ENCODE peak calls at places on chromosomes 13 and 19, in seven cellular contexts. One of them, this sample, is unnamed.

GRCh38 chr13:62697702-62698101 is 1282.1 kb upstream of the PCDH20 start:
- DNase-seq in T-helper 2 cell: no peak
- DNase-seq in mucosa of gallbladder: no peak
- DNase-seq in T1000: no peak
- DNase-seq in stimulated activated CD4-positive, alpha-beta T cell treated with anti-CD3 and anti-CD28 coated beads, Interleukin-1b, Interleukin-23, amount 100 ng/mL, for 1 hour: no peak
- DNase-seq in OCI-M1: no peak
- DNase-seq in NCI-H82: no peak
- DNase-seq in this sample: no peak

GRCh38 chr19:34995551-34995950 is 4.6 kb upstream of the GRAMD1A start:
- DNase-seq in T-helper 2 cell: no peak
- DNase-seq in mucosa of gallbladder: no peak
- DNase-seq in T1000: no peak
- DNase-seq in stimulated activated CD4-positive, alpha-beta T cell treated with anti-CD3 and anti-CD28 coated beads, Interleukin-1b, Interleukin-23, amount 100 ng/mL, for 1 hour: no peak
- DNase-seq in OCI-M1: no peak
- DNase-seq in NCI-H82: no peak
- DNase-seq in this sample: no peak

GRCh38 chr13:20356437-20356836 is 124.3 kb upstream of the GJB6 start:
- DNase-seq in T-helper 2 cell: no peak
- DNase-seq in mucosa of gallbladder: no peak
- DNase-seq in T1000: no peak
- DNase-seq in stimulated activated CD4-positive, alpha-beta T cell treated with anti-CD3 and anti-CD28 coated beads, Interleukin-1b, Interleukin-23, amount 100 ng/mL, for 1 hour: no peak
- DNase-seq in OCI-M1: no peak
- DNase-seq in NCI-H82: no peak
- DNase-seq in this sample: no peak

GRCh38 chr19:31591258-31591657 is 242.0 kb upstream of the TSHZ3 start:
- DNase-seq in T-helper 2 cell: no peak
- DNase-seq in mucosa of gallbladder: no peak
- DNase-seq in T1000: no peak
- DNase-seq in stimulated activated CD4-positive, alpha-beta T cell treated with anti-CD3 and anti-CD28 coated beads, Interleukin-1b, Interleukin-23, amount 100 ng/mL, for 1 hour: no peak
- DNase-seq in OCI-M1: no peak
- DNase-seq in NCI-H82: no peak
- DNase-seq in this sample: no peak

GRCh38 chr19:41552558-41552957 is 23.4 kb upstream of the CEACAM21 start:
- DNase-seq in T-helper 2 cell: no peak
- DNase-seq in mucosa of gallbladder: no peak
- DNase-seq in T1000: no peak
- DNase-seq in stimulated activated CD4-positive, alpha-beta T cell treated with anti-CD3 and anti-CD28 coated beads, Interleukin-1b, Interleukin-23, amount 100 ng/mL, for 1 hour: no peak
- DNase-seq in OCI-M1: no peak
- DNase-seq in NCI-H82: no peak
- DNase-seq in this sample: peak

GRCh38 chr19:37361994-37362393 is 8.9 kb upstream of the ZNF527 start:
- DNase-seq in T-helper 2 cell: no peak
- DNase-seq in mucosa of gallbladder: no peak
- DNase-seq in T1000: no peak
- DNase-seq in stimulated activated CD4-positive, alpha-beta T cell treated with anti-CD3 and anti-CD28 coated beads, Interleukin-1b, Interleukin-23, amount 100 ng/mL, for 1 hour: no peak
- DNase-seq in OCI-M1: no peak
- DNase-seq in NCI-H82: no peak
- DNase-seq in this sample: no peak

GRCh38 chr13:57418067-57418677 is 213.4 kb upstream of the PCDH17 start:
- DNase-seq in T-helper 2 cell: no peak
- DNase-seq in mucosa of gallbladder: no peak
- DNase-seq in T1000: no peak
- DNase-seq in stimulated activated CD4-positive, alpha-beta T cell treated with anti-CD3 and anti-CD28 coated beads, Interleukin-1b, Interleukin-23, amount 100 ng/mL, for 1 hour: no peak
- DNase-seq in OCI-M1: peak
- DNase-seq in NCI-H82: no peak
- DNase-seq in this sample: no peak

GRCh38 chr13:45820106-45820838 is 31.3 kb downstream of the SIAH3 start:
- DNase-seq in T-helper 2 cell: no peak
- DNase-seq in mucosa of gallbladder: no peak
- DNase-seq in T1000: no peak
- DNase-seq in stimulated activated CD4-positive, alpha-beta T cell treated with anti-CD3 and anti-CD28 coated beads, Interleukin-1b, Interleukin-23, amount 100 ng/mL, for 1 hour: no peak
- DNase-seq in OCI-M1: no peak
- DNase-seq in NCI-H82: no peak
- DNase-seq in this sample: no peak

GRCh38 chr19:50512999-50513745 is 541 bp downstream of the ASPDH start:
- DNase-seq in T-helper 2 cell: no peak
- DNase-seq in mucosa of gallbladder: no peak
- DNase-seq in T1000: no peak
- DNase-seq in stimulated activated CD4-positive, alpha-beta T cell treated with anti-CD3 and anti-CD28 coated beads, Interleukin-1b, Interleukin-23, amount 100 ng/mL, for 1 hour: no peak
- DNase-seq in OCI-M1: no peak
- DNase-seq in NCI-H82: no peak
- DNase-seq in this sample: no peak

GRCh38 chr19:609001-609340 is 19.3 kb downstream of the HCN2 start:
- DNase-seq in T-helper 2 cell: no peak
- DNase-seq in mucosa of gallbladder: peak
- DNase-seq in T1000: no peak
- DNase-seq in stimulated activated CD4-positive, alpha-beta T cell treated with anti-CD3 and anti-CD28 coated beads, Interleukin-1b, Interleukin-23, amount 100 ng/mL, for 1 hour: no peak
- DNase-seq in OCI-M1: no peak
- DNase-seq in NCI-H82: no peak
- DNase-seq in this sample: no peak

GRCh38 chr19:34171539-34171876 is 796 bp upstream of the LSM14A start:
- DNase-seq in T-helper 2 cell: no peak
- DNase-seq in mucosa of gallbladder: no peak
- DNase-seq in T1000: no peak
- DNase-seq in stimulated activated CD4-positive, alpha-beta T cell treated with anti-CD3 and anti-CD28 coated beads, Interleukin-1b, Interleukin-23, amount 100 ng/mL, for 1 hour: peak
- DNase-seq in OCI-M1: no peak
- DNase-seq in NCI-H82: no peak
- DNase-seq in this sample: no peak

GRCh38 chr19:2719910-2720776 is 1.0 kb downstream of the DIRAS1 start:
- DNase-seq in T-helper 2 cell: no peak
- DNase-seq in mucosa of gallbladder: no peak
- DNase-seq in T1000: no peak
- DNase-seq in stimulated activated CD4-positive, alpha-beta T cell treated with anti-CD3 and anti-CD28 coated beads, Interleukin-1b, Interleukin-23, amount 100 ng/mL, for 1 hour: no peak
- DNase-seq in OCI-M1: no peak
- DNase-seq in NCI-H82: no peak
- DNase-seq in this sample: no peak

GRCh38 chr13:112446867-112447266 is 70.7 kb downstream of the SPACA7 start:
- DNase-seq in T-helper 2 cell: no peak
- DNase-seq in mucosa of gallbladder: peak
- DNase-seq in T1000: no peak
- DNase-seq in stimulated activated CD4-positive, alpha-beta T cell treated with anti-CD3 and anti-CD28 coated beads, Interleukin-1b, Interleukin-23, amount 100 ng/mL, for 1 hour: no peak
- DNase-seq in OCI-M1: no peak
- DNase-seq in NCI-H82: no peak
- DNase-seq in this sample: no peak

GRCh38 chr19:934865-935422 is 9.1 kb downstream of the ARID3A start:
- DNase-seq in T-helper 2 cell: no peak
- DNase-seq in mucosa of gallbladder: peak
- DNase-seq in T1000: no peak
- DNase-seq in stimulated activated CD4-positive, alpha-beta T cell treated with anti-CD3 and anti-CD28 coated beads, Interleukin-1b, Interleukin-23, amount 100 ng/mL, for 1 hour: no peak
- DNase-seq in OCI-M1: no peak
- DNase-seq in NCI-H82: no peak
- DNase-seq in this sample: no peak

GRCh38 chr19:13181747-13182388 is 31.7 kb downstream of the IER2 start:
- DNase-seq in T-helper 2 cell: no peak
- DNase-seq in mucosa of gallbladder: peak
- DNase-seq in T1000: no peak
- DNase-seq in stimulated activated CD4-positive, alpha-beta T cell treated with anti-CD3 and anti-CD28 coated beads, Interleukin-1b, Interleukin-23, amount 100 ng/mL, for 1 hour: no peak
- DNase-seq in OCI-M1: peak
- DNase-seq in NCI-H82: no peak
- DNase-seq in this sample: no peak

GRCh38 chr13:114078501-114079451 is 53.6 kb downstream of the RASA3 start:
- DNase-seq in T-helper 2 cell: no peak
- DNase-seq in mucosa of gallbladder: no peak
- DNase-seq in T1000: peak
- DNase-seq in stimulated activated CD4-positive, alpha-beta T cell treated with anti-CD3 and anti-CD28 coated beads, Interleukin-1b, Interleukin-23, amount 100 ng/mL, for 1 hour: no peak
- DNase-seq in OCI-M1: no peak
- DNase-seq in NCI-H82: no peak
- DNase-seq in this sample: no peak

GRCh38 chr19:8607386-8607785 is 3.1 kb downstream of the ADAMTS10 start:
- DNase-seq in T-helper 2 cell: no peak
- DNase-seq in mucosa of gallbladder: no peak
- DNase-seq in T1000: no peak
- DNase-seq in stimulated activated CD4-positive, alpha-beta T cell treated with anti-CD3 and anti-CD28 coated beads, Interleukin-1b, Interleukin-23, amount 100 ng/mL, for 1 hour: no peak
- DNase-seq in OCI-M1: no peak
- DNase-seq in NCI-H82: no peak
- DNase-seq in this sample: no peak

GRCh38 chr13:54953786-54954185 is 1925.2 kb downstream of the OLFM4 start:
- DNase-seq in T-helper 2 cell: no peak
- DNase-seq in mucosa of gallbladder: no peak
- DNase-seq in T1000: no peak
- DNase-seq in stimulated activated CD4-positive, alpha-beta T cell treated with anti-CD3 and anti-CD28 coated beads, Interleukin-1b, Interleukin-23, amount 100 ng/mL, for 1 hour: no peak
- DNase-seq in OCI-M1: no peak
- DNase-seq in NCI-H82: no peak
- DNase-seq in this sample: no peak

This sample was measured in T-helper 1 cell.